ENCODE peak calls at places on chromosome 5, in eight cellular contexts. One of them, this sample, is unnamed.

GRCh38 chr5:68285857-68286611 is 70.5 kb downstream of the PIK3R1 start:
- DNase-seq in GM12865: peak; percentile 69
- DNase-seq in hepatocyte: peak; percentile 79
- DNase-seq in astrocyte of the cerebellum: peak; percentile 49
- DNase-seq in activated CD4-positive, alpha-beta memory T cell treated with anti-CD3 and anti-CD28 coated beads, Interleukin-2, amount 10 ng/mL, durations not matched to agents 7 days and 5 days: no peak
- DNase-seq in stimulated activated CD4-positive, alpha-beta T cell treated with anti-CD3 and anti-CD28 coated beads, Interleukin-2, amount 100 ng/mL, for 24 hours: no peak
- DNase-seq in LHCN-M2: peak; percentile 58
- DNase-seq in endothelial cell: no peak
- DNase-seq in this sample: no peak

GRCh38 chr5:151612689-151613427 is 21.7 kb upstream of the FAT2 start:
- DNase-seq in GM12865: peak; percentile 75
- DNase-seq in hepatocyte: peak; percentile 62
- DNase-seq in astrocyte of the cerebellum: no peak
- DNase-seq in activated CD4-positive, alpha-beta memory T cell treated with anti-CD3 and anti-CD28 coated beads, Interleukin-2, amount 10 ng/mL, durations not matched to agents 7 days and 5 days: peak; percentile 33
- DNase-seq in stimulated activated CD4-positive, alpha-beta T cell treated with anti-CD3 and anti-CD28 coated beads, Interleukin-2, amount 100 ng/mL, for 24 hours: peak; percentile 58
- DNase-seq in LHCN-M2: peak; percentile 94
- DNase-seq in endothelial cell: no peak
- DNase-seq in this sample: no peak

GRCh38 chr5:170028124-170028523 is 47.8 kb upstream of the INSYN2B start:
- DNase-seq in GM12865: no peak
- DNase-seq in hepatocyte: no peak
- DNase-seq in astrocyte of the cerebellum: no peak
- DNase-seq in activated CD4-positive, alpha-beta memory T cell treated with anti-CD3 and anti-CD28 coated beads, Interleukin-2, amount 10 ng/mL, durations not matched to agents 7 days and 5 days: no peak
- DNase-seq in stimulated activated CD4-positive, alpha-beta T cell treated with anti-CD3 and anti-CD28 coated beads, Interleukin-2, amount 100 ng/mL, for 24 hours: no peak
- DNase-seq in LHCN-M2: peak; percentile 0
- DNase-seq in endothelial cell: no peak
- DNase-seq in this sample: no peak

GRCh38 chr5:82793808-82794419 is 283.3 kb downstream of the TMEM167A start:
- DNase-seq in GM12865: peak; percentile 42
- DNase-seq in hepatocyte: no peak
- DNase-seq in astrocyte of the cerebellum: no peak
- DNase-seq in activated CD4-positive, alpha-beta memory T cell treated with anti-CD3 and anti-CD28 coated beads, Interleukin-2, amount 10 ng/mL, durations not matched to agents 7 days and 5 days: peak; percentile 35
- DNase-seq in stimulated activated CD4-positive, alpha-beta T cell treated with anti-CD3 and anti-CD28 coated beads, Interleukin-2, amount 100 ng/mL, for 24 hours: peak; percentile 59
- DNase-seq in LHCN-M2: peak; percentile 38
- DNase-seq in endothelial cell: peak; percentile 40
- DNase-seq in this sample: no peak

GRCh38 chr5:138489705-138490104 is 24.4 kb downstream of the EGR1 start:
- DNase-seq in GM12865: no peak
- DNase-seq in hepatocyte: peak; percentile 11
- DNase-seq in astrocyte of the cerebellum: no peak
- DNase-seq in activated CD4-positive, alpha-beta memory T cell treated with anti-CD3 and anti-CD28 coated beads, Interleukin-2, amount 10 ng/mL, durations not matched to agents 7 days and 5 days: no peak
- DNase-seq in stimulated activated CD4-positive, alpha-beta T cell treated with anti-CD3 and anti-CD28 coated beads, Interleukin-2, amount 100 ng/mL, for 24 hours: no peak
- DNase-seq in LHCN-M2: peak; percentile 37
- DNase-seq in endothelial cell: no peak
- DNase-seq in this sample: no peak

GRCh38 chr5:144487207-144487606 is 316.5 kb downstream of the KCTD16 start:
- DNase-seq in GM12865: no peak
- DNase-seq in hepatocyte: no peak
- DNase-seq in astrocyte of the cerebellum: no peak
- DNase-seq in activated CD4-positive, alpha-beta memory T cell treated with anti-CD3 and anti-CD28 coated beads, Interleukin-2, amount 10 ng/mL, durations not matched to agents 7 days and 5 days: no peak
- DNase-seq in stimulated activated CD4-positive, alpha-beta T cell treated with anti-CD3 and anti-CD28 coated beads, Interleukin-2, amount 100 ng/mL, for 24 hours: no peak
- DNase-seq in LHCN-M2: no peak
- DNase-seq in endothelial cell: no peak
- DNase-seq in this sample: no peak

GRCh38 chr5:103232393-103232999 is 26.1 kb upstream of the MACIR start:
- DNase-seq in GM12865: peak; percentile 59
- DNase-seq in hepatocyte: peak; percentile 59
- DNase-seq in astrocyte of the cerebellum: peak; percentile 22
- DNase-seq in activated CD4-positive, alpha-beta memory T cell treated with anti-CD3 and anti-CD28 coated beads, Interleukin-2, amount 10 ng/mL, durations not matched to agents 7 days and 5 days: no peak
- DNase-seq in stimulated activated CD4-positive, alpha-beta T cell treated with anti-CD3 and anti-CD28 coated beads, Interleukin-2, amount 100 ng/mL, for 24 hours: no peak
- DNase-seq in LHCN-M2: peak; percentile 29
- DNase-seq in endothelial cell: no peak
- DNase-seq in this sample: no peak

GRCh38 chr5:68730220-68731010 is 363.4 kb upstream of the SLC30A5 start:
- DNase-seq in GM12865: no peak
- DNase-seq in hepatocyte: peak; percentile 62
- DNase-seq in astrocyte of the cerebellum: peak; percentile 84
- DNase-seq in activated CD4-positive, alpha-beta memory T cell treated with anti-CD3 and anti-CD28 coated beads, Interleukin-2, amount 10 ng/mL, durations not matched to agents 7 days and 5 days: no peak
- DNase-seq in stimulated activated CD4-positive, alpha-beta T cell treated with anti-CD3 and anti-CD28 coated beads, Interleukin-2, amount 100 ng/mL, for 24 hours: no peak
- DNase-seq in LHCN-M2: peak; percentile 68
- DNase-seq in endothelial cell: no peak
- DNase-seq in this sample: peak; percentile 33

GRCh38 chr5:14016549-14016948 is 72.1 kb upstream of the DNAH5 start:
- DNase-seq in GM12865: no peak
- DNase-seq in hepatocyte: no peak
- DNase-seq in astrocyte of the cerebellum: no peak
- DNase-seq in activated CD4-positive, alpha-beta memory T cell treated with anti-CD3 and anti-CD28 coated beads, Interleukin-2, amount 10 ng/mL, durations not matched to agents 7 days and 5 days: no peak
- DNase-seq in stimulated activated CD4-positive, alpha-beta T cell treated with anti-CD3 and anti-CD28 coated beads, Interleukin-2, amount 100 ng/mL, for 24 hours: no peak
- DNase-seq in LHCN-M2: no peak
- DNase-seq in endothelial cell: no peak
- DNase-seq in this sample: no peak

GRCh38 chr5:159132429-159133040 is 32.8 kb upstream of the EBF1 start:
- DNase-seq in GM12865: no peak
- DNase-seq in hepatocyte: no peak
- DNase-seq in astrocyte of the cerebellum: no peak
- DNase-seq in activated CD4-positive, alpha-beta memory T cell treated with anti-CD3 and anti-CD28 coated beads, Interleukin-2, amount 10 ng/mL, durations not matched to agents 7 days and 5 days: no peak
- DNase-seq in stimulated activated CD4-positive, alpha-beta T cell treated with anti-CD3 and anti-CD28 coated beads, Interleukin-2, amount 100 ng/mL, for 24 hours: no peak
- DNase-seq in LHCN-M2: no peak
- DNase-seq in endothelial cell: no peak
- DNase-seq in this sample: no peak

GRCh38 chr5:111830333-111830732 is 73.3 kb upstream of the NREP start:
- DNase-seq in GM12865: no peak
- DNase-seq in hepatocyte: peak; percentile 34
- DNase-seq in astrocyte of the cerebellum: peak; percentile 31
- DNase-seq in activated CD4-positive, alpha-beta memory T cell treated with anti-CD3 and anti-CD28 coated beads, Interleukin-2, amount 10 ng/mL, durations not matched to agents 7 days and 5 days: no peak
- DNase-seq in stimulated activated CD4-positive, alpha-beta T cell treated with anti-CD3 and anti-CD28 coated beads, Interleukin-2, amount 100 ng/mL, for 24 hours: no peak
- DNase-seq in LHCN-M2: peak; percentile 84
- DNase-seq in endothelial cell: no peak
- DNase-seq in this sample: no peak

GRCh38 chr5:147305147-147305546 is 70.3 kb downstream of the STK32A start:
- DNase-seq in GM12865: no peak
- DNase-seq in hepatocyte: no peak
- DNase-seq in astrocyte of the cerebellum: no peak
- DNase-seq in activated CD4-positive, alpha-beta memory T cell treated with anti-CD3 and anti-CD28 coated beads, Interleukin-2, amount 10 ng/mL, durations not matched to agents 7 days and 5 days: no peak
- DNase-seq in stimulated activated CD4-positive, alpha-beta T cell treated with anti-CD3 and anti-CD28 coated beads, Interleukin-2, amount 100 ng/mL, for 24 hours: no peak
- DNase-seq in LHCN-M2: no peak
- DNase-seq in endothelial cell: no peak
- DNase-seq in this sample: no peak

GRCh38 chr5:38187532-38187931 is 70.8 kb upstream of the EGFLAM start:
- DNase-seq in GM12865: no peak
- DNase-seq in hepatocyte: no peak
- DNase-seq in astrocyte of the cerebellum: no peak
- DNase-seq in activated CD4-positive, alpha-beta memory T cell treated with anti-CD3 and anti-CD28 coated beads, Interleukin-2, amount 10 ng/mL, durations not matched to agents 7 days and 5 days: no peak
- DNase-seq in stimulated activated CD4-positive, alpha-beta T cell treated with anti-CD3 and anti-CD28 coated beads, Interleukin-2, amount 100 ng/mL, for 24 hours: no peak
- DNase-seq in LHCN-M2: no peak
- DNase-seq in endothelial cell: no peak
- DNase-seq in this sample: no peak

GRCh38 chr5:104421431-104421830 is 858.8 kb upstream of the NUDT12 start:
- DNase-seq in GM12865: no peak
- DNase-seq in hepatocyte: no peak
- DNase-seq in astrocyte of the cerebellum: no peak
- DNase-seq in activated CD4-positive, alpha-beta memory T cell treated with anti-CD3 and anti-CD28 coated beads, Interleukin-2, amount 10 ng/mL, durations not matched to agents 7 days and 5 days: no peak
- DNase-seq in stimulated activated CD4-positive, alpha-beta T cell treated with anti-CD3 and anti-CD28 coated beads, Interleukin-2, amount 100 ng/mL, for 24 hours: no peak
- DNase-seq in LHCN-M2: peak; percentile 9
- DNase-seq in endothelial cell: no peak
- DNase-seq in this sample: no peak